ENCODE peak calls at places on chromosomes 16 and 17, in ten cellular contexts. Q is transverse colon; C is RPMI7951; S is T1000; P is EL; D is osteocyte; O is iris pigment epithelial cell; F is naive thymus-derived CD8-positive, alpha-beta T cell; H is RWPE1; V is T-helper 2 cell. R is an unnamed sample.

GRCh38 chr16:88681709-88682451 is 4.4 kb downstream of the SNAI3 start:
- DNase-seq in H (no peak), O (no peak), S (no peak), P (no peak), Q (peak; percentile 82), F (peak; percentile 70), V (no peak), C (no peak), D (no peak), R (no peak)

GRCh38 chr17:43125967-43126910 is 1.1 kb upstream of the BRCA1 start:
- DNase-seq in C (peak; percentile 1), H (no peak), V (no peak), D (no peak), P (peak; percentile 39), O (no peak), Q (peak; percentile 14), F (peak; percentile 1), S (no peak), R (no peak)

GRCh38 chr17:80429356-80430275 is 14.6 kb downstream of the ENDOV start:
- DNase-seq in P (no peak), O (no peak), C (no peak), S (no peak), Q (no peak), F (no peak), D (no peak), V (no peak), H (no peak), R (no peak)

GRCh38 chr17:68390888-68391545 is 66.3 kb downstream of the WIPI1 start:
- DNase-seq in V (no peak), H (no peak), D (peak; percentile 60), Q (no peak), C (no peak), O (no peak), S (no peak), P (no peak), F (no peak), R (no peak)

GRCh38 chr17:81552244-81553017 is at the start of gene FAAP100:
- DNase-seq in F (peak; percentile 89), D (peak; percentile 94), O (peak; percentile 81), C (peak; percentile 75), S (peak; percentile 74), H (peak; percentile 88), Q (peak; percentile 85), V (peak; percentile 61), P (peak; percentile 81), R (peak; percentile 82)

GRCh38 chr17:40553694-40554534 is 11.4 kb downstream of the CCR7 start:
- DNase-seq in F (peak; percentile 56), C (peak; percentile 46), Q (no peak), S (no peak), V (no peak), O (no peak), D (no peak), P (peak; percentile 38), H (no peak), R (peak; percentile 59)

GRCh38 chr16:89922884-89923639 is at the start of gene TUBB3:
- DNase-seq in O (peak; percentile 84), F (no peak), V (no peak), P (peak; percentile 85), S (peak; percentile 76), D (peak; percentile 95), Q (peak; percentile 58), C (peak; percentile 85), H (peak; percentile 95), R (peak; percentile 84)

GRCh38 chr17:76562734-76563148 is 22.9 kb downstream of the PRCD start:
- DNase-seq in Q (no peak), D (no peak), F (no peak), V (no peak), C (peak; percentile 97), H (peak; percentile 76), P (peak; percentile 97), S (peak; percentile 49), O (peak; percentile 78), R (peak; percentile 87)

GRCh38 chr17:20852541-20853370 is 190.1 kb downstream of the USP22 start:
- DNase-seq in S (no peak), F (no peak), Q (peak; percentile 14), D (peak; percentile 84), O (peak; percentile 7), P (peak; percentile 14), H (no peak), V (no peak), C (peak; percentile 2), R (peak; percentile 46)

GRCh38 chr16:4081577-4082021 is 34.6 kb downstream of the ADCY9 start:
- DNase-seq in F (peak; percentile 87), D (peak; percentile 48), V (no peak), S (no peak), P (no peak), O (no peak), Q (no peak), H (no peak), C (no peak), R (no peak)

GRCh38 chr16:55030944-55031343 is 100.3 kb downstream of the IRX5 start:
- DNase-seq in O (no peak), F (no peak), S (no peak), C (no peak), Q (no peak), P (no peak), V (no peak), D (no peak), H (no peak), R (no peak)

GRCh38 chr17:21169496-21169895 is 42.7 kb downstream of the DHRS7B start:
- DNase-seq in C (no peak), S (no peak), Q (no peak), D (peak; percentile 74), H (no peak), F (no peak), P (no peak), O (no peak), V (no peak), R (no peak)

GRCh38 chr16:17424771-17425170 is 46.0 kb downstream of the XYLT1 start:
- DNase-seq in Q (no peak), D (no peak), S (no peak), P (no peak), F (no peak), C (no peak), V (no peak), H (no peak), O (no peak), R (no peak)

GRCh38 chr16:52812945-52813556 is 239.6 kb downstream of the CHD9NB start:
- DNase-seq in F (no peak), D (no peak), Q (no peak), C (peak; percentile 95), H (peak; percentile 68), P (peak; percentile 26), V (no peak), S (peak; percentile 15), O (peak; percentile 53), R (peak; percentile 57)

R was measured in mesenchymal stem cell.